ENCODE peak calls at places on chromosomes 6 and 20, in seven cellular contexts. One of them, this sample, is unnamed. For H3K9me3, the result is how much of the 10 kb centered on the place peaks cover.

GRCh38 chr6:141103246-141103645 is 1029.5 kb upstream of the GJE1 start:
- DNase-seq in HCT116: peak
- DNase-seq in hepatocyte: no peak
- DNase-seq in PC-3: peak
- DNase-seq in MM.1S: no peak
- DNase-seq in neural progenitor cell: no peak
- DNase-seq in SK-N-SH: no peak
- DNase-seq in this sample: no peak

GRCh38 chr6:70375882-70376281 is 37.4 kb upstream of the FAM135A start:
- DNase-seq in SK-N-SH: no peak
- DNase-seq in HCT116: peak
- DNase-seq in MM.1S: no peak
- DNase-seq in neural progenitor cell: peak
- DNase-seq in PC-3: no peak
- DNase-seq in hepatocyte: no peak
- DNase-seq in this sample: peak

GRCh38 chr20:44172572-44172950 is 14.4 kb downstream of the JPH2 start:
- DNase-seq in hepatocyte: no peak
- DNase-seq in PC-3: peak
- DNase-seq in MM.1S: no peak
- DNase-seq in neural progenitor cell: no peak
- DNase-seq in SK-N-SH: no peak
- DNase-seq in HCT116: no peak
- DNase-seq in this sample: no peak

GRCh38 chr6:148611213-148611612 is 135.6 kb upstream of the UST start:
- DNase-seq in SK-N-SH: no peak
- DNase-seq in MM.1S: no peak
- DNase-seq in hepatocyte: peak
- DNase-seq in HCT116: no peak
- DNase-seq in PC-3: peak
- DNase-seq in neural progenitor cell: no peak
- DNase-seq in this sample: no peak

GRCh38 chr20:60340232-60340631 is 382.0 kb downstream of the CDH26 start:
- DNase-seq in HCT116: no peak
- DNase-seq in hepatocyte: no peak
- DNase-seq in neural progenitor cell: no peak
- DNase-seq in SK-N-SH: no peak
- DNase-seq in MM.1S: no peak
- DNase-seq in PC-3: no peak
- DNase-seq in this sample: no peak

GRCh38 chr6:112983741-112984221 is 636.7 kb downstream of the RFPL4B start:
- DNase-seq in hepatocyte: peak
- DNase-seq in neural progenitor cell: no peak
- DNase-seq in HCT116: no peak
- DNase-seq in SK-N-SH: no peak
- DNase-seq in MM.1S: no peak
- DNase-seq in PC-3: peak
- DNase-seq in this sample: no peak

GRCh38 chr20:20772492-20773047 is 60.1 kb upstream of the RALGAPA2 start:
- DNase-seq in neural progenitor cell: no peak
- DNase-seq in hepatocyte: no peak
- DNase-seq in HCT116: no peak
- DNase-seq in SK-N-SH: no peak
- DNase-seq in PC-3: no peak
- DNase-seq in MM.1S: no peak
- DNase-seq in this sample: no peak

GRCh38 chr20:24981750-24982149 is 10.8 kb downstream of the APMAP start:
- DNase-seq in SK-N-SH: no peak
- DNase-seq in neural progenitor cell: no peak
- DNase-seq in MM.1S: no peak
- DNase-seq in hepatocyte: no peak
- DNase-seq in HCT116: no peak
- DNase-seq in PC-3: no peak
- DNase-seq in this sample: no peak

GRCh38 chr20:1005452-1006027 is 3.4 kb upstream of the RSPO4 start:
- DNase-seq in hepatocyte: peak
- DNase-seq in PC-3: peak
- DNase-seq in neural progenitor cell: peak
- DNase-seq in MM.1S: peak
- DNase-seq in HCT116: peak
- DNase-seq in SK-N-SH: peak
- DNase-seq in this sample: peak

GRCh38 chr6:11918739-11919605 is 93.1 kb upstream of the HIVEP1 start:
- DNase-seq in HCT116: no peak
- DNase-seq in hepatocyte: peak
- DNase-seq in MM.1S: no peak
- DNase-seq in neural progenitor cell: peak
- DNase-seq in PC-3: no peak
- DNase-seq in SK-N-SH: no peak
- DNase-seq in this sample: no peak

GRCh38 chr20:36479938-36480337 is 61.4 kb upstream of the MYL9 start:
- DNase-seq in SK-N-SH: no peak
- DNase-seq in hepatocyte: no peak
- DNase-seq in PC-3: no peak
- DNase-seq in HCT116: no peak
- DNase-seq in neural progenitor cell: no peak
- DNase-seq in MM.1S: no peak
- DNase-seq in this sample: no peak

GRCh38 chr20:46351357-46352058 is 43.2 kb upstream of the CDH22 start:
- DNase-seq in HCT116: no peak
- DNase-seq in neural progenitor cell: no peak
- DNase-seq in MM.1S: no peak
- DNase-seq in SK-N-SH: no peak
- DNase-seq in hepatocyte: no peak
- DNase-seq in PC-3: no peak
- DNase-seq in this sample: no peak

GRCh38 chr6:42784739-42785498 is 3.1 kb downstream of the BICRAL start:
- DNase-seq in PC-3: no peak
- DNase-seq in neural progenitor cell: no peak
- DNase-seq in MM.1S: no peak
- DNase-seq in SK-N-SH: no peak
- DNase-seq in hepatocyte: no peak
- DNase-seq in HCT116: no peak
- DNase-seq in this sample: no peak

GRCh38 chr6:82015526-82015925 is 232.0 kb downstream of the IBTK start:
- DNase-seq in MM.1S: no peak
- DNase-seq in SK-N-SH: no peak
- DNase-seq in HCT116: no peak
- DNase-seq in hepatocyte: no peak
- DNase-seq in PC-3: no peak
- DNase-seq in neural progenitor cell: no peak
- DNase-seq in this sample: no peak

GRCh38 chr20:46063652-46064054 is 26.1 kb downstream of the NCOA5 start:
- DNase-seq in SK-N-SH: no peak
- DNase-seq in MM.1S: no peak
- DNase-seq in neural progenitor cell: no peak
- DNase-seq in HCT116: no peak
- DNase-seq in PC-3: no peak
- DNase-seq in hepatocyte: no peak
- DNase-seq in this sample: no peak

GRCh38 chr20:56769971-56770570 is 141.0 kb downstream of the TFAP2C start:
- DNase-seq in HCT116: no peak
- DNase-seq in neural progenitor cell: no peak
- DNase-seq in SK-N-SH: no peak
- DNase-seq in hepatocyte: no peak
- DNase-seq in PC-3: no peak
- DNase-seq in MM.1S: no peak
- DNase-seq in this sample: no peak

GRCh38 chr20:49219091-49219923 is at the start of gene DDX27:
- DNase-seq in MM.1S: peak
- DNase-seq in HCT116: peak
- DNase-seq in hepatocyte: peak
- DNase-seq in neural progenitor cell: peak
- DNase-seq in PC-3: peak
- DNase-seq in SK-N-SH: peak
- DNase-seq in this sample: peak

GRCh38 chr6:3231213-3232016 is 4.0 kb upstream of the TUBB2B start:
- DNase-seq in MM.1S: no peak
- DNase-seq in SK-N-SH: peak
- DNase-seq in hepatocyte: peak
- DNase-seq in PC-3: peak
- DNase-seq in neural progenitor cell: peak
- DNase-seq in HCT116: no peak
- DNase-seq in this sample: no peak
- TF ChIP-seq EZH2phosphoT487 in MM.1S: no peak
- TF ChIP-seq EZH2phosphoT487 in SK-N-SH: no peak
- TF ChIP-seq EZH2phosphoT487 in hepatocyte: no peak
- TF ChIP-seq EZH2phosphoT487 in PC-3: no peak
- TF ChIP-seq EZH2phosphoT487 in neural progenitor cell: peak
- TF ChIP-seq EZH2phosphoT487 in HCT116: no peak
- TF ChIP-seq EZH2phosphoT487 in this sample: no peak

GRCh38 chr6:63764318-63764916 is 128.8 kb downstream of the PHF3 start:
- DNase-seq in PC-3: peak
- DNase-seq in MM.1S: peak
- DNase-seq in neural progenitor cell: peak
- DNase-seq in SK-N-SH: no peak
- DNase-seq in hepatocyte: peak
- DNase-seq in HCT116: peak
- DNase-seq in this sample: peak
- TF ChIP-seq CTCF in PC-3: peak
- TF ChIP-seq CTCF in MM.1S: peak
- TF ChIP-seq CTCF in neural progenitor cell: peak
- TF ChIP-seq CTCF in SK-N-SH: peak
- TF ChIP-seq CTCF in hepatocyte: peak
- TF ChIP-seq CTCF in HCT116: peak
- TF ChIP-seq CTCF in this sample: peak

DNA sequence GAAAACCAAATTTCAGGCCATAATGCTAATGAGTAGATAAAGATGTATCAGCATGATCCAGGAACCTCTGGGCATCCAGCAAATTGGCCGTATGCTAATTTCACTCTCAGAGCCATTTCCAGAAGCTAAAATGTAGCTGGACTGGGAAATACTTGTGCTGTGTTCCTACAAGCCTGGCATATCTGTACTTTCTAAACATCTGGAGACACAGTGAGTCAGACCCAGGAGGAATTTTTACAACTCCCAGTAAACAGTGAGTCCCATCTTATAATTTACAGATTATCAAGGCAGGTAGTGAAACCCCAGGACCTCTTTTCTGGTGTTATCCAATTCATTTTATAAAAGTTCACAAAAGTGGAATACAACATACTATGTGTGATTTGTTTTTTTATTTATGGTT is 683.0 kb upstream of the ADGRB3 start:
- DNase-seq in MM.1S: no peak
- DNase-seq in hepatocyte: peak
- DNase-seq in PC-3: peak
- DNase-seq in HCT116: no peak
- DNase-seq in neural progenitor cell: no peak
- DNase-seq in SK-N-SH: no peak
- DNase-seq in this sample: no peak
- H3K9me3 ChIP-seq in MM.1S: under half
- H3K9me3 ChIP-seq in hepatocyte: under half
- H3K9me3 ChIP-seq in PC-3: under half
- H3K9me3 ChIP-seq in HCT116: under half
- H3K9me3 ChIP-seq in neural progenitor cell: under half
- H3K9me3 ChIP-seq in SK-N-SH: under half
- H3K9me3 ChIP-seq in this sample: under half

DNA sequence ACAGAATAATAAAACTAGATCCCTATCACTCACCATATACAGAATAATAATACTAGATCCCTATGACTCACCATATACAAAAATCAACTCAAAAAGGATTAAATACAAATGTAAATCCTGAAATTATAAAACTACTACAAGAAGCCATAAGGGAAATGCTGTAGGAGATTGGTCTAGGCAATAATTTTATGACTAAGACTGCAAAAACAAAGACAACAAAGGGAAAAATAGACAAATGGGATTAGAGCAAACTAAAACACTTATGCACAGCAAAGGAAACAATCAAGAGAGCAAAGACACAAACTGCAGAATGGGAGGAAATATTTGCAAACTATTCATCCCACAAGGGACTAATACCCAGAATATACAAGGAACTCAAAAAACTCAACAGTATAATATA is 4.1 kb upstream of the RNF217 start:
- DNase-seq in MM.1S: no peak
- DNase-seq in HCT116: no peak
- DNase-seq in neural progenitor cell: no peak
- DNase-seq in hepatocyte: no peak
- DNase-seq in PC-3: no peak
- DNase-seq in SK-N-SH: no peak
- DNase-seq in this sample: no peak
- TF ChIP-seq EZH2phosphoT487 in MM.1S: no peak
- TF ChIP-seq EZH2phosphoT487 in HCT116: no peak
- TF ChIP-seq EZH2phosphoT487 in neural progenitor cell: no peak
- TF ChIP-seq EZH2phosphoT487 in hepatocyte: no peak
- TF ChIP-seq EZH2phosphoT487 in PC-3: no peak
- TF ChIP-seq EZH2phosphoT487 in SK-N-SH: no peak
- TF ChIP-seq EZH2phosphoT487 in this sample: no peak

DNA sequence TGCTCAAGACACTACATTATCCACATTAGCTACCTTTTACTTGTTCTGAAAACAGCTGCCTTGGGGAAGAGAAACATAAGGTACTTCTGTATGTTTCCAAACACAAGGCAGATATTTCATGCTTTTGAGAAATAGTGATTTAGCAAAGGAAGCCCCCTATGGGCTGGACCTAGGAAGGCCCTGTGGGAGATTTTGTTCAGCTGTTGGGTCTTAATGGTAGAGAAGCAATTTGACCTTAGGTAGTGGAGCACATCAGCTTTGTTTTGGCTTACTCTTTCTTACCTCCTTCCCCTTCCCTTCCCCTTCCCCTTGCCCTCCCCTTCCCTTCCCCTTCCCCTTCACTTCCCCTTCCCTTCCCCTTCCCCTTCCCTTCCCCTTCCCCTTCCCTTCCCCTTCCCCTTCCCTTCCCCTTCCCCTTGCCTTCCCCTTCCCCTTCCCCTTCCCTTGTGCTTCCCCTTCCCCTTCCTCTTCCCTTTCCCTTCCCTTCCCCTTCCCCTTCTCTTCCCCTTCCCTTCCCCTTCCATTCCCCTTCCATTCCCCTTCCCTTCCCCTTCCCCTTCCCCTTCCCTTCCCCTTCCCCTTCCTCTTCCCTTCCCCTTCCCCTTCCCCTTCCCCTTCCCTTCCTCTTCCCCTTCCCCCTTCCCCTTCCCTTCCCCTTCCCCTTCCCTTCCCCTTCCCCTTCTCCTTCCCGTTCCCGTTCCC is 84.6 kb downstream of the ANKS1A start:
- DNase-seq in PC-3: no peak
- DNase-seq in SK-N-SH: no peak
- DNase-seq in MM.1S: no peak
- DNase-seq in HCT116: no peak
- DNase-seq in hepatocyte: no peak
- DNase-seq in neural progenitor cell: no peak
- DNase-seq in this sample: peak
- TF ChIP-seq CTCF in PC-3: peak
- TF ChIP-seq CTCF in SK-N-SH: peak
- TF ChIP-seq CTCF in MM.1S: peak
- TF ChIP-seq CTCF in HCT116: peak
- TF ChIP-seq CTCF in hepatocyte: no peak
- TF ChIP-seq CTCF in neural progenitor cell: peak
- TF ChIP-seq CTCF in this sample: peak